ENCODE peak calls at places on chromosomes 12 and 14, in five cellular contexts. G is fibroblast of the aortic adventitia, V is upper lobe of right lung, U is neuronal stem cell, Z is H7. W is an unnamed sample.

GRCh38 chr12:75483411-75483810 is 2.9 kb downstream of the GLIPR1 start:
- DNase-seq in G (peak), U (no peak), Z (no peak), V (no peak), W (peak)

GRCh38 chr14:68544150-68544892 is 248.5 kb downstream of the ZFP36L1 start:
- DNase-seq in G (peak), Z (no peak), V (no peak), U (no peak), W (peak)

GRCh38 chr12:5395443-5396401 is 36.2 kb upstream of the NTF3 start:
- DNase-seq in Z (no peak), U (no peak), V (no peak), G (no peak), W (no peak)

GRCh38 chr12:82855872-82856271 is 169.2 kb downstream of the TMTC2 start:
- DNase-seq in U (no peak), G (no peak), Z (no peak), V (no peak), W (no peak)

GRCh38 chr12:69502342-69503081 is 32.3 kb downstream of the FRS2 start:
- DNase-seq in G (no peak), Z (no peak), V (no peak), U (no peak), W (peak)

GRCh38 chr12:112381421-112381897 is 772 bp downstream of the HECTD4 start:
- DNase-seq in G (no peak), U (no peak), V (no peak), Z (no peak), W (no peak)

GRCh38 chr12:124993568-124994434 is at the start of gene BRI3BP:
- DNase-seq in G (peak), U (peak), Z (peak), V (peak), W (peak)

GRCh38 chr12:12224240-12224940 is 42.5 kb downstream of the LRP6 start:
- DNase-seq in V (no peak), U (no peak), G (peak), Z (no peak), W (peak)

GRCh38 chr12:8992086-8992409 is 2.7 kb downstream of the KLRG1 start:
- DNase-seq in U (no peak), V (no peak), Z (no peak), G (no peak), W (no peak)

GRCh38 chr14:20782280-20782890 is 1.3 kb downstream of the RNASE6 start:
- DNase-seq in G (no peak), Z (no peak), U (no peak), V (no peak), W (no peak)

GRCh38 chr14:96204151-96205058 is at the start of gene BDKRB2:
- DNase-seq in V (peak), U (peak), G (peak), Z (peak), W (peak)

GRCh38 chr12:43291516-43291915 is 260.5 kb downstream of the ADAMTS20 start:
- DNase-seq in G (no peak), U (no peak), V (no peak), Z (no peak), W (peak)

GRCh38 chr12:52057614-52057939 is 6.3 kb downstream of the NR4A1 start:
- DNase-seq in U (no peak), Z (no peak), V (no peak), G (peak), W (no peak)

GRCh38 chr12:9204380-9204779 is 3.8 kb downstream of the PZP start:
- DNase-seq in V (no peak), Z (no peak), U (no peak), G (no peak), W (no peak)

GRCh38 chr12:50218386-50218785 is 51.2 kb upstream of the CERS5 start:
- DNase-seq in V (no peak), G (peak), Z (no peak), U (no peak), W (peak)

GRCh38 chr12:123105427-123105826 is 45.5 kb downstream of the PITPNM2 start:
- DNase-seq in Z (no peak), V (no peak), G (no peak), U (no peak), W (no peak)

GRCh38 chr14:54570651-54571415 is 3.9 kb downstream of the SAMD4A start:
- DNase-seq in G (peak), Z (no peak), U (no peak), V (no peak), W (peak)

GRCh38 chr12:94614288-94614721 is 36.1 kb downstream of the TMCC3 start:
- DNase-seq in G (peak), U (peak), Z (peak), V (no peak), W (no peak)

GRCh38 chr14:97832734-97833133 is 1035.6 kb downstream of the VRK1 start:
- DNase-seq in U (no peak), V (no peak), Z (peak), G (no peak), W (no peak)

GRCh38 chr12:49806321-49806813 is 21.8 kb downstream of the NCKAP5L start:
- DNase-seq in V (no peak), Z (no peak), U (no peak), G (no peak), W (no peak)

GRCh38 chr12:129544716-129545115 is 359.1 kb downstream of the TMEM132D start:
- DNase-seq in Z (no peak), V (no peak), U (no peak), G (no peak), W (no peak)

GRCh38 chr12:88371416-88372183 is 208.7 kb downstream of the KITLG start:
- DNase-seq in V (no peak), U (no peak), G (peak), Z (no peak), W (peak)

GRCh38 chr12:11795192-11795909 is 145.9 kb downstream of the ETV6 start:
- DNase-seq in U (no peak), G (no peak), Z (no peak), V (no peak), W (no peak)

GRCh38 chr12:132366341-132366861 is 37.0 kb upstream of the GALNT9 start:
- DNase-seq in U (peak), V (peak), Z (peak), G (no peak), W (no peak)

GRCh38 chr14:59632381-59632780 is 55.8 kb upstream of the CCDC175 start:
- DNase-seq in U (peak), G (peak), Z (peak), V (no peak), W (peak)

GRCh38 chr12:116672842-116673516 is 64.9 kb downstream of the SPRING1 start:
- DNase-seq in G (no peak), U (no peak), V (peak), Z (no peak), W (no peak)

GRCh38 chr12:116674643-116675183 is 63.2 kb downstream of the SPRING1 start:
- DNase-seq in G (peak), U (no peak), V (no peak), Z (no peak), W (peak)

GRCh38 chr12:116675339-116676107 is 62.3 kb downstream of the SPRING1 start:
- DNase-seq in V (peak), Z (no peak), U (no peak), G (no peak), W (no peak)

GRCh38 chr12:116672010-116672409 is 65.9 kb downstream of the SPRING1 start:
- DNase-seq in Z (no peak), V (no peak), G (no peak), U (no peak), W (no peak)

DNA sequence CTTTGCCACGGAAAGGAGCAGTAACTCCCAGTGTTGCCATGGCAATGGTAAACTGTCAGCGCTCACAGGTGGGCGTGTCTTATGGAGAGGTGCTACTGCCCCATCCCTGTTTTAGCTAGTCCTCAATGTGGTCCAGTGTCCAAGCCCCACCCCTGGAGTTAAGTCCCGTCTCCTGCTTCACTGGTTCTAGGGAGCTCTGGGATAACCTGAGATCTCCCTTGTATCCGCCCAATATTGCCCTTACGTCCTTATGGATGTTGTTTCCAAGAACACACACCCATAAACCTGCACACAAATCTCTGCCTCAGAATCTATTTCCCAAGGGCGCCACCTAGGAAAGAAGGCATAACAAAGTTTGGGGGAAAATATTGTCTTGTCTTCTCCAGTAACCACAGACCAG is 64.2 kb downstream of the SPRING1 start:
- DNase-seq in G (no peak), U (no peak), Z (no peak), V (peak), W (no peak)
- H3K4me3 ChIP-seq in G (no peak), U (no peak), Z (no peak), V (no peak), W (no peak)

DNA sequence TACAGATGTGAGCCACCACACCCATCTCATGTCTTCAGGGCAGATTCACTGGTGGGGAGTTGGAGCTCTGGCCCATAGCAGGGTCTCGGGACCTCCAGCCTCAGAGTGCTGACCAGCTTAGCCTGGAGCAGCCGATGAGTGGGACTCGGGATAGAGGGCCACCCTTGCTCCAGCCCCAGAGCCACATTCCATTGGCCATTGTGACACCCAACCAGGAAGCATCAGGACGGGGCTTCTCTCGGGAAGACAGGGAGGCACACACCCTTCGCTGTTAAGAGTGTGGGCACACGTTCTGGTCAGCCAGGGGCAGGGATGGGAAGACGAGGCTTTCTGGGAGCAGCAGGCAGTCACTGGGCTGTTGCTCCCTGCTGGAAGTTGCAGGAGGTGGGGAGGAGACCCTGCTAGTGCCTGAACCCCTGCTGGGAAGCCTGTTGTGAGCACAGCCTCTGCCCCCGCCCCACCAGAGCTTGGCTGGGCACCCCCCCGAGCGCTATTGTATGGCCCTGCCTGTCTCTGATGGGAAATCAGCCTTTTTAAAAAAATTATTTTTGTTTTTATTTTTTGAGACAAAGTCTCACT is 1.6 kb downstream of the ADGRD1 start:
- DNase-seq in U (no peak), V (no peak), Z (no peak), G (no peak), W (no peak)
- H3K4me3 ChIP-seq in U (no peak), V (peak), Z (no peak), G (peak), W (no peak)

DNA sequence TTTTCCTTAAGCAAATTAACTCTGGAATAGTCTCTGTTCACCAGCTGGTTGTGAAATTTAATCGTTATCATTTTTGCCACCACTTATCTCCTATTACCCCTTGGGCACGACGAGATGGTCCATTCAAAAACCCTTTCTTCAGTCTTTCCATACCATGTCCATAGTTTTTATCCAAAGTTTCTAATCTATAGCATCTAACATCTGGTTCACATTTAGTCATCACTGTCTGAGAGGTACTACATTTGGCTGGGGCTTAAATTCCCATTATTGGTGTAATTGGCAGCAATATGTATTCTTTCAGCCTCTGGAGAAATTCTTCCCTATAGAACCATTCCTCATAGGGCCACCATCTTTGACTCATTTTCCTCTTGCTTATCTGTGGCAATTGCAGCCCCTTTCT is 163.5 kb downstream of the CCER1 start:
- DNase-seq in V (no peak), G (no peak), Z (no peak), U (no peak), W (no peak)
- H3K4me3 ChIP-seq in V (no peak), G (no peak), Z (no peak), U (no peak), W (no peak)

GRCh38 chr14:61443481-61443880 is 122.1 kb downstream of the PRKCH start:
- DNase-seq in U (no peak), G (no peak), Z (no peak), V (no peak), W (no peak)

GRCh38 chr14:61439779-61440418 is 118.5 kb downstream of the PRKCH start:
- DNase-seq in G (no peak), U (no peak), V (no peak), Z (no peak), W (no peak)

GRCh38 chr14:61438497-61438859 is 117.1 kb downstream of the PRKCH start:
- DNase-seq in V (no peak), G (no peak), U (no peak), Z (no peak), W (no peak)

GRCh38 chr14:61438860-61439765 is 117.7 kb downstream of the PRKCH start:
- DNase-seq in U (peak), Z (peak), V (peak), G (peak), W (peak)

GRCh38 chr14:61444215-61444768 is 122.9 kb downstream of the PRKCH start:
- DNase-seq in Z (no peak), G (no peak), U (no peak), V (no peak), W (no peak)
- H3K4me3 ChIP-seq in Z (no peak), G (no peak), U (no peak), V (no peak), W (no peak)

GRCh38 chr12:96501139-96501741 is 11.9 kb downstream of the CFAP54 start:
- DNase-seq in U (no peak), V (no peak), Z (no peak), G (peak), W (peak)

GRCh38 chr12:96502477-96502876 is 13.1 kb downstream of the CFAP54 start:
- DNase-seq in V (no peak), U (no peak), G (no peak), Z (no peak), W (no peak)

GRCh38 chr12:96502949-96503532 is 13.7 kb downstream of the CFAP54 start:
- DNase-seq in U (no peak), V (no peak), Z (no peak), G (no peak), W (no peak)

GRCh38 chr12:96501908-96502307 is 12.5 kb downstream of the CFAP54 start:
- DNase-seq in U (no peak), V (no peak), G (no peak), Z (no peak), W (no peak)

GRCh38 chr12:96503971-96504370 is 14.6 kb downstream of the CFAP54 start:
- DNase-seq in V (no peak), Z (no peak), U (no peak), G (peak), W (no peak)
- H3K4me3 ChIP-seq in V (no peak), Z (no peak), U (no peak), G (no peak), W (no peak)

DNA sequence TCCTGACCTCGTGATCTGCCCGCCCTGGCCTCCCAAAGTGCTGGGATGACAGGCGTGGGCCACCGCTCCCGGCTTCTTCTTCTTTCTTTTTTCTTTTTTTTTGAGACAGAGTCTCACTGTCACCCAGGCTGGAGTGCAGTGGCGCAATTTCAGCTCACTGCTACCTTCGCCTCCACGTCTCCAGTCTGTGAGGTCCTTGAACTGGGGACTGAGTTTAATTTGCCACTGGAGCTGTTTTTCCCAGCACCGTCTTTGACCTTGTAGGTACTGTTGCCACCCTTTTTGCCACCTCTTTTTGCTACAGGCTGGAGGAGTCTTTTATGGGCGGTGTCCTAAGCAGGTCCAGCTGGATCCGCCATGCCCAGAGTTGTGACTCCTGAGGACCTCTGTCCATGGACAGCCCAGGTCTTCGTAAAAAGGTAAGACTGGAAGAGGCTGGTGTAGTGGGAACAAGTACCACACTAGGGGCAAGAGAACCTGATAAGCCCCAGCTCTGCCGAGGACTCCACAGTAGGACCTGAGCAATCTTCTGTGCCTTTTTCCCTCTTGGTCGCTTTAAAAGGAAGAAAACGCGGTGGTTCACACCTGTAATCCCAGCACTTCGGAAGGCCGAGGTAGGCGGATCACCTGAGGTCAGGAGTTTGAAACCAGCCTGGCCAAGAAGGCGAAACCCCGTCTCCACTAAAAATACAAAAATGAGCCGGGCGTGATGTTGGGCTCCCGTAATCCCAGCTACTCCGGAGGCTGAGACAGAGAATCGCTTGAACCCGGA is 976 bp downstream of the RNU4-2 start:
- DNase-seq in U (no peak), Z (peak), G (no peak), V (peak), W (peak)
- H3K4me3 ChIP-seq in U (no peak), Z (peak), G (peak), V (peak), W (peak)

DNA sequence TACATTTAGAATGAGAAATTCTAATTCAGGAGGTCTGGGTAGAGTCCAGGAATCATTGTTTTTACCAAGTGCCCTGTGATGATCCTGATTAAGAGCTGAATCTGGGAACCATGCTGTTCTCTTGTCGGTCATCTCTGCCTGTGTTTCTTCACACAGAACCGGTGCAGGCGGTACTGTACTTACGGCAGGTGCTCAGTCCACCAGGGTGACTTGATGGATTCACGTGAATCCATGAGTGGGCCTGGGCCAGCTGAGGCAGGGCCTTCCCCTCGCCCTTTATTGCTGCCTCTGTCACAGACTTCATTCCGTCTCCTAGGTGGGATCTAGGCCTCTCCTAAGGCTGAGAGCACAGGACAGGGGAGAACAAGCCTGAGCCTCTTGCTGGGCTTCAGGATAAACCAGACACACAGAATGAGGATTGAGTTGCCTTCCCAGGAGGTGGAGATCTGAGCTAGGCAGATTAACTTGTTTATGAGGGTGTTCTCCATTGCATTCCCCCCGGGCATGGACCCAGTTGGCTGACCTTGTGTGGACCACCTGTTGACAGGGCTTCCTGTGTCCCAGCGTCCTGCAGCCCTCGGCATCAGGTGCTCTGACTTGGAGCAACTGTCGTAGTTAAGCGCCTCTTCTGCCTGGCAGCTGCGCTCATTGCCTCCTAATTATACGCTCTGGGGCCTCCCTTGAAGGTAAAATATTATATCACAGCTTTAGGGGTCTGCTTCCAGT is 42.1 kb downstream of the B4GALNT3 start:
- DNase-seq in G (no peak), V (no peak), U (no peak), Z (peak), W (no peak)
- H3K4me3 ChIP-seq in G (no peak), V (no peak), U (no peak), Z (no peak), W (no peak)

DNA sequence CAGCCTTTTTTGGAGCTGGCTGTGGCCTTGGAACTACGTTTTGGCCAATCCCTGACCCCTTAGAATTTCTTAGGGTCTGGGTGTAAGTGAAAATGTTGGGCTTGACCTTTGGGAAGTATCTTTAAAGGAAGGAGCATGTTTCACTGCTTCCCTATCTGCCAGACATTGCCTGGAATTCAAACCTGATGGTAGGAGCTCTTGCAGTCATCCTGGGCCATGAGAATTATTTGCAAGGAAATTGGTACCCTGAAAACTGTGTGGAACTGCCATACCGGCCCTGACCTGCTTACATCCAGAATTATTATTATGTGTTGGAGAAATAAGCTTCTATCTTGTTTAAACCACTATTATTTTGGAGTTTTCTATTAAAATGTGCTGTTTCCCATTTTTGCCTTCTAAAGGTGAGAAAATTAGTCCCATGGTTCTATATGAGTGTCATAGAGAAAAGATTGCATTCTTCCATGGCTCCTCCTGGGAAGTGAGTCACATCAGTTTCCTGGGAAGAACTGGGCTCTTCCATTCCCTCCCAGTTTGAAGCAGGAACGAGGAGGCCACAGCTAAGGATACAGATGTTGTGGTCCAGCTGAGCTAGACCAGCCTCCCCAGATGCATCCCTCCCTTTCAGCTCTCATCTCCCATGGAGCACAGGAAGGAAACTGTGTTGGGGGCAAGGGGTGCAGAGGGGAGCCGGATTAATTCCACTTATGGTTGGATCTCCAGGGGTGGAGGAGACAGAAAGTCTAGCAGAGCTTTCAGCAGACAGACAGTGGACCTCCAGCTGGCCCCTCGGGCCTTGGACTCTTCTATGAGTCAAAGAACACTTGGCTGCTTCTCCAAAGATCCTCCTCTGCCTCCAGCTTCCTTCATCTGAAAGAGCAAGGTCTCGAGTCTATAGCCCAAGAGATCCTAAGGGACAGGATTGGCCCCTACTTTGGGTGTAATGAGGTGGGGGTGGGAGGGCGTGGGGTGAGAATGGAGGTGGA is 9.7 kb upstream of the PGF start:
- DNase-seq in U (no peak), Z (no peak), G (peak), V (no peak), W (peak)
- H3K4me3 ChIP-seq in U (no peak), Z (no peak), G (no peak), V (no peak), W (no peak)